ENCODE peak calls at places on chromosomes 4 and X, in four cellular contexts. A, M, L and V are unnamed samples.

GRCh38 chrX:16130707-16131106 is 7.3 kb downstream of the GRPR start:
- DNase-seq in A (no peak), M (no peak), L (no peak), V (no peak)

GRCh38 chr4:137417676-137418075 is 114.6 kb downstream of the PCDH18 start:
- DNase-seq in A (no peak), M (no peak), L (no peak), V (no peak)

GRCh38 chr4:75513529-75514130 is 573 bp downstream of the RCHY1 start:
- DNase-seq in A (no peak), M (peak; percentile 28), L (no peak), V (no peak)

GRCh38 chr4:99437686-99438577 is 2.8 kb upstream of the ADH7 start:
- DNase-seq in A (no peak), M (no peak), L (no peak), V (no peak)

GRCh38 chr4:144209491-144209890 is 69.0 kb upstream of the GYPA start:
- DNase-seq in A (no peak), M (no peak), L (no peak), V (no peak)

GRCh38 chrX:85326234-85327059 is 53.0 kb downstream of the POF1B start:
- DNase-seq in A (no peak), M (no peak), L (no peak), V (no peak)

GRCh38 chr4:41069838-41070237 is 144.5 kb downstream of the APBB2 start:
- DNase-seq in A (no peak), M (no peak), L (no peak), V (no peak)

GRCh38 chr4:99817310-99817885 is 771 bp downstream of the DAPP1 start:
- DNase-seq in A (no peak), M (no peak), L (no peak), V (no peak)

GRCh38 chr4:2824329-2825183 is 19.1 kb upstream of the ADD1 start:
- DNase-seq in A (no peak), M (no peak), L (no peak), V (no peak)

GRCh38 chr4:181957088-181957487 is 286.1 kb upstream of the TENM3 start:
- DNase-seq in A (no peak), M (peak; percentile 81), L (no peak), V (no peak)

GRCh38 chr4:52548818-52549570 is 110.1 kb downstream of the USP46 start:
- DNase-seq in A (no peak), M (no peak), L (no peak), V (no peak)

GRCh38 chr4:104393649-104394048 is 101.0 kb downstream of the CXXC4 start:
- DNase-seq in A (no peak), M (no peak), L (no peak), V (no peak)